ENCODE peak calls at places on chromosomes 7 and 10, in nine cellular contexts. M, G, F, V, X, C, U, A and R are unnamed samples.
A peak's percentile ranks its signal among the peaks of the same experiment; 100 is the strongest.

GRCh38 chr7:2460188-2460587 is 16.0 kb downstream of the GRIFIN start:
- DNase-seq in M (no peak), F (no peak), X (no peak), U (no peak), C (no peak), V (no peak), G (no peak), A (no peak), R (no peak)

GRCh38 chr10:70649526-70649925 is 22.8 kb upstream of the ADAMTS14 start:
- DNase-seq in U (no peak), C (no peak), F (no peak), A (no peak), M (no peak), X (no peak), G (no peak), V (no peak), R (peak; percentile 61)

GRCh38 chr7:75977741-75978140 is 16.7 kb downstream of the TMEM120A start:
- DNase-seq in C (no peak), A (peak; percentile 53), V (no peak), X (no peak), F (no peak), U (no peak), G (no peak), M (no peak), R (no peak)

GRCh38 chr7:47268826-47269465 is 313.0 kb downstream of the TNS3 start:
- DNase-seq in U (no peak), G (no peak), A (no peak), C (no peak), F (no peak), X (no peak), M (no peak), V (no peak), R (no peak)

GRCh38 chr10:14340051-14340744 is 9.5 kb upstream of the FRMD4A start:
- DNase-seq in M (no peak), A (no peak), V (no peak), U (no peak), G (no peak), X (no peak), C (no peak), F (no peak), R (no peak)

GRCh38 chr7:20776214-20776875 is 10.3 kb downstream of the SP8 start:
- DNase-seq in F (no peak), G (no peak), X (no peak), U (no peak), A (no peak), C (no peak), M (no peak), V (peak; percentile 29), R (no peak)

GRCh38 chr7:68371985-68372384 is 1226.3 kb upstream of the AUTS2 start:
- DNase-seq in M (no peak), C (no peak), U (no peak), A (no peak), V (no peak), F (no peak), G (no peak), X (no peak), R (no peak)

GRCh38 chr10:987635-987905 is 664 bp upstream of the GTPBP4 start:
- DNase-seq in M (no peak), U (no peak), C (no peak), A (peak; percentile 34), X (no peak), V (no peak), G (no peak), F (no peak), R (peak; percentile 41)

GRCh38 chr10:98331888-98332287 is 63.9 kb upstream of the LOXL4 start:
- DNase-seq in X (peak; percentile 65), V (no peak), U (no peak), F (no peak), M (peak; percentile 72), G (no peak), A (no peak), C (no peak), R (no peak)

GRCh38 chr7:37052673-37053072 is 328.4 kb upstream of the AOAH start:
- DNase-seq in C (peak; percentile 47), M (peak; percentile 68), U (no peak), A (peak; percentile 39), V (no peak), G (no peak), X (peak; percentile 20), F (no peak), R (peak; percentile 30)